ENCODE peak calls at places on chromosomes 12 and 14, in four cellular contexts. X is IMR-90, G is GM12878, P is K562. Q is an unnamed sample.

GRCh38 chr12:113443030-113443539 is 20.9 kb downstream of the SDSL start:
- DNase-seq in X (no peak), G (no peak), P (peak), Q (no peak)

GRCh38 chr12:65695077-65695865 is 129.0 kb upstream of the HMGA2 start:
- DNase-seq in X (peak), G (no peak), P (no peak), Q (peak)

GRCh38 chr14:49950275-49951250 is 57.7 kb downstream of the ARF6 start:
- DNase-seq in X (no peak), G (no peak), P (no peak), Q (peak)

GRCh38 chr14:37901978-37902377 is 305.7 kb upstream of the SSTR1 start:
- DNase-seq in X (peak), G (no peak), P (no peak), Q (no peak)

GRCh38 chr12:69096669-69097364 is 142.6 kb upstream of the CPSF6 start:
- DNase-seq in X (no peak), G (no peak), P (no peak), Q (peak)

GRCh38 chr12:74896186-74896585 is 313.5 kb downstream of the KCNC2 start:
- DNase-seq in X (peak), G (no peak), P (no peak), Q (no peak)

GRCh38 chr12:123223241-123223668 is 9.7 kb downstream of the MPHOSPH9 start:
- DNase-seq in X (no peak), G (no peak), P (no peak), Q (no peak)

GRCh38 chr12:11653215-11653753 is 3.8 kb downstream of the ETV6 start:
- DNase-seq in X (peak), G (peak), P (no peak), Q (peak)

GRCh38 chr12:52217223-52217622 is 15.8 kb upstream of the KRT7 start:
- DNase-seq in X (no peak), G (no peak), P (no peak), Q (peak)

GRCh38 chr14:105092124-105092911 is 27.1 kb upstream of the GPR132 start:
- DNase-seq in X (no peak), G (no peak), P (no peak), Q (no peak)

GRCh38 chr12:50533971-50534370 is 29.2 kb downstream of the DIP2B start:
- DNase-seq in X (no peak), G (no peak), P (no peak), Q (no peak)

GRCh38 chr14:98114122-98114895 is 1157.7 kb downstream of the BCL11B start:
- DNase-seq in X (no peak), G (no peak), P (no peak), Q (no peak)

GRCh38 chr12:1691123-1692007 is 495 bp downstream of the ADIPOR2 start:
- DNase-seq in X (no peak), G (no peak), P (peak), Q (peak)

GRCh38 chr12:93922583-93923006 is 225.8 kb upstream of the PLXNC1 start:
- DNase-seq in X (no peak), G (no peak), P (no peak), Q (no peak)

GRCh38 chr12:80154261-80154660 is 54.9 kb downstream of the OTOGL start:
- DNase-seq in X (peak), G (no peak), P (no peak), Q (no peak)

GRCh38 chr12:48716168-48716492 is 377 bp downstream of the CCNT1 start:
- DNase-seq in X (no peak), G (no peak), P (no peak), Q (no peak)

GRCh38 chr14:25111061-25111601 is 61.2 kb upstream of the STXBP6 start:
- DNase-seq in X (peak), G (no peak), P (no peak), Q (no peak)

GRCh38 chr14:78967111-78967809 is 797.1 kb downstream of the NRXN3 start:
- DNase-seq in X (peak), G (no peak), P (no peak), Q (peak)

GRCh38 chr14:92703516-92703915 is 44.9 kb downstream of the LGMN start:
- DNase-seq in X (no peak), G (no peak), P (no peak), Q (no peak)

GRCh38 chr14:60544659-60545058 is 35.7 kb downstream of the SIX6 start:
- DNase-seq in X (no peak), G (no peak), P (no peak), Q (no peak)

GRCh38 chr14:83863042-83863441 is 1666.9 kb upstream of the FLRT2 start:
- DNase-seq in X (no peak), G (no peak), P (no peak), Q (no peak)

GRCh38 chr12:57881035-57881973 is 34.8 kb upstream of the CTDSP2 start:
- DNase-seq in X (peak), G (no peak), P (no peak), Q (no peak)

GRCh38 chr14:64212666-64213065 is 81.5 kb downstream of the ESR2 start:
- DNase-seq in X (peak), G (no peak), P (no peak), Q (peak)

GRCh38 chr12:48185181-48185919 is 1.9 kb downstream of the CCDC184 start:
- DNase-seq in X (no peak), G (no peak), P (no peak), Q (no peak)

GRCh38 chr14:84591827-84592540 is 938.0 kb upstream of the FLRT2 start:
- DNase-seq in X (no peak), G (no peak), P (no peak), Q (peak)

GRCh38 chr12:89517648-89518047 is 6.9 kb downstream of the GALNT4 start:
- DNase-seq in X (no peak), G (no peak), P (no peak), Q (no peak)

GRCh38 chr12:96208346-96208745 is 14.2 kb downstream of the ELK3 start:
- DNase-seq in X (peak), G (no peak), P (no peak), Q (peak)

GRCh38 chr12:27843714-27844245 is 63.7 kb upstream of the MANSC4 start:
- DNase-seq in X (peak), G (no peak), P (peak), Q (no peak)

GRCh38 chr12:15322164-15323054 is at the start of gene PTPRO:
- DNase-seq in X (no peak), G (no peak), P (no peak), Q (no peak)

GRCh38 chr12:105409881-105410471 is 79.5 kb downstream of the C12orf75 start:
- DNase-seq in X (no peak), G (no peak), P (no peak), Q (peak)

DNA sequence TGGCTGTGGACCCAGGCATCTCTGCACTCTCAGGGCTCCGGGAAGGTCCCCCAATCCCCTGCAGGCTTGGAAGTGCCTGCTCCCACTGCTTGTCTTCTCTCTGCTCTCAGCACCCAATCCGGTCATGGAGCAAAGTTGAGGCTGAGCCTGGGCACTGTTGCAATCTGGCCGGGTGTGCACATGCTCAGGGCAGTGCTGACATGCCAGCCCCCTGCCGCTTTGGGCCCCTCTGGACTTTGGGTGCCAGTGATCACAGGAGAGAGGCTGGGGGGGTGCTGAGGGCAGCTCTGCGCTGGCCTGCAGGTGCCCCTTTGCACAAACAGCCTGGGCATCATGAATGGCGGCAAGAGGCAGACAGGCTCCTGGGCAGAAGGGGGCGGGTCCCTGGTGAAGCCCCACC is 85.4 kb upstream of the OSBPL8 start:
- DNase-seq in X (no peak), G (no peak), P (no peak), Q (no peak)
- TF ChIP-seq FOS in X (no peak), G (no peak), P (no peak), Q (no peak)

DNA sequence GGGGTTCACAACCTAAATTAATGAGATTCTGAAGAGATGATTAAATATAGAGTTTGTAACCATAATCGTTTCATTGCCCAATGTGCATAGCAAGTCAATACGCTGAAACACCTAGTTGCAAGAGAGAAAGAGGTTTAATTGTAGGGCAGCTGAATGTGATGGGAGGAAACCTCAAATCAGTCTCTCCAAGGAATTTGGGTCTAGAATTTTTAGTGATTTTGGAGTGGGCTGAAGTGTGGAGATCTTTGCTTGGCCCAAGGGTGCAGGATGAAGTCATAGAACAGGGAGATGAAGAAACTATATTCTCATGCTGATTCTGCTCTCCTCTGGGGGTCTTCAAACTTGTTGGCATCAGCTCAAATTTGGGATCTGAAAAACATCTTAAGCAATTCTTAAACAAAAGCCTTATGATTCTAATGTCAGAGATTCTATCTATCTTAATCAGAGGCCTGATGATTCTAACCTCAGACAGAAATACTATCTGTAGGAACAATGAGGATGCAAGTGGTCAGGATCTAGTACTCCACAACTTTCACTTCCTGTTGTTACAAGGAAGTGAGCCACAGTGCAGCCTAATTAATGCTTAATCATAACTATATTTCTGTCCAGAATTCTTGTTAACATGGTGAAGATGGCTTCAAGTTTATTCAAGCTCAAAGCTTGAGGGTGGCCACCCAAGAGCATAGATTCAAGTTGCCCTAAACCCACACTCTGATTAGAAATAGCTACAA is 80.2 kb upstream of the FUT8 start:
- DNase-seq in X (no peak), G (no peak), P (no peak), Q (peak)
- TF ChIP-seq FOS in X (no peak), G (no peak), P (no peak), Q (peak)

GRCh38 chr14:21024668-21025373 is at the start of gene NDRG2:
- DNase-seq in X (no peak), G (no peak), P (peak), Q (no peak)
- TF ChIP-seq FOS in X (no peak), G (no peak), P (no peak), Q (no peak)

GRCh38 chr12:59742831-59743230 is 147.0 kb downstream of the SLC16A7 start:
- DNase-seq in X (peak), G (no peak), P (no peak), Q (no peak)
- TF ChIP-seq FOS in X (no peak), G (no peak), P (no peak), Q (no peak)

GRCh38 chr12:26428420-26428819 is 233.0 kb downstream of the SSPN start:
- DNase-seq in X (peak), G (no peak), P (no peak), Q (no peak)

GRCh38 chr12:26426652-26427051 is 231.3 kb downstream of the SSPN start:
- DNase-seq in X (no peak), G (no peak), P (no peak), Q (no peak)

GRCh38 chr12:26425587-26426260 is 230.4 kb downstream of the SSPN start:
- DNase-seq in X (peak), G (no peak), P (no peak), Q (peak)

GRCh38 chr12:26422839-26423398 is 227.5 kb downstream of the SSPN start:
- DNase-seq in X (no peak), G (no peak), P (no peak), Q (no peak)
- TF ChIP-seq FOS in X (no peak), G (no peak), P (no peak), Q (no peak)

GRCh38 chr14:94439453-94440057 is 13.0 kb downstream of the SERPINA11 start:
- DNase-seq in X (no peak), G (no peak), P (no peak), Q (no peak)
- TF ChIP-seq FOS in X (no peak), G (no peak), P (no peak), Q (no peak)

DNA sequence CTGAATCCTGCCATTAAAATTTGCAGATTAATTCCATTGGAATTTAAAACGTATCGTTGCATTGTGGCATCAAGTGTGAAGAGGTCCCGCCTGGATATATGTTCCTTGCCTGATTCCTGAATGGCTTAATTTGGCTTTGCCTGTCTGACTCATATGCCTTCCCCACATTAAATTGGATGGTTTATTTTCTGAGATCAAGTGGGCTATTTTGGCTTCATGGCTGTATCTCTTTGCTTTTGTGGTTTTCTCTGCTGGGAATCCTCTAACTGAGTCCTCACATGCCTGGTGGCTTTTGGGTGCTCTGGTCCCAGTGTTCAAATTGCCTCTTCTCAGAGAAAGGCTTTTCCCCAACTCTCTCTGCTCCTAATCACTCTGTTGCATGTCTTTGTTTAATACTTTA is 127.9 kb upstream of the DYRK2 start:
- DNase-seq in X (no peak), G (no peak), P (no peak), Q (no peak)
- TF ChIP-seq FOS in X (no peak), G (no peak), P (no peak), Q (no peak)

GRCh38 chr14:95190346-95190840 is 33.1 kb upstream of the DICER1 start:
- DNase-seq in X (no peak), G (no peak), P (no peak), Q (no peak)

GRCh38 chr14:95191445-95192199 is 34.3 kb upstream of the DICER1 start:
- DNase-seq in X (no peak), G (no peak), P (no peak), Q (no peak)

GRCh38 chr14:95188372-95188771 is 31.0 kb upstream of the DICER1 start:
- DNase-seq in X (no peak), G (no peak), P (no peak), Q (no peak)

GRCh38 chr14:95190857-95191256 is 33.5 kb upstream of the DICER1 start:
- DNase-seq in X (no peak), G (no peak), P (no peak), Q (no peak)

GRCh38 chr14:95189400-95190162 is 32.3 kb upstream of the DICER1 start:
- DNase-seq in X (no peak), G (no peak), P (no peak), Q (no peak)
- TF ChIP-seq FOS in X (no peak), G (no peak), P (no peak), Q (no peak)

DNA sequence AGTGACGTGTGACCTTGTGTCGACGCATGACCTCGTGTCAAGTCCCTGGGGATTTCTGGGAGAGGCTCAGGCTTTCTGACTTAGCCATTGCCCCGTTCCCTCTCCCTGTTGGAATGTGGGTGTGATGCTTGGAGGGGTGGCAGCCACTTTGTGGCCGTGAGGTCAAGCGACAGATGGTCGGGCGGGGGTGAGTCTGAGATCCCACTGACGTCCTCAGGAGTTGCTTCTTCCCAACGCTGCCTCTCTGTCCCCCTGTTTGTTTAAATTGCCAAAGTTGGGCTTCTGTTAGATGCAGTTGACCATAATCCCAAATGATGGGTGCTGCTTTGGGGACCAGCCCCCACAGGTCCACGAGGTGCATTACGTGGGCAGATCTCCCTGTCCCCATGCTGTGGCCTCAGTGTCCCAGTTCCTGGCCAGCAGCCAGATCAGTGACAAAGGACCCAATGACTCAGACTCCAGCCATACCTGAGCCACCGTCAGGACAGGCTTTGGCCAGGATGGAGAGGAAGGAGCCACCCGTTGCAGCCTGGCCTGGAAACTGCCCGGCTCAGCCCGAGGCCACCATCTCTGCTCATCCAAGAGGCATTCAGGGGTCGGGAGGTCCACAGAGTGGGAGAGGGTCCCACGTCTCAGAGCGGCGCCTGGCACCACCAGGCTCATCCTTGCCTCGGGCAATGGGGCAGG is 34.4 kb upstream of the GALNT9 start:
- DNase-seq in X (no peak), G (no peak), P (no peak), Q (no peak)
- TF ChIP-seq FOS in X (no peak), G (no peak), P (no peak), Q (no peak)

GRCh38 chr12:100608776-100609175 is 35.3 kb downstream of the GAS2L3 start:
- DNase-seq in X (no peak), G (no peak), P (no peak), Q (no peak)

GRCh38 chr12:100611031-100611430 is 37.5 kb downstream of the GAS2L3 start:
- DNase-seq in X (peak), G (no peak), P (no peak), Q (no peak)

GRCh38 chr12:100612557-100612956 is 39.1 kb downstream of the GAS2L3 start:
- DNase-seq in X (no peak), G (no peak), P (no peak), Q (no peak)
- TF ChIP-seq FOS in X (no peak), G (no peak), P (no peak), Q (no peak)

Q was measured in endothelial cell of umbilical vein.